ENCODE peak calls at places on chromosome 2, in six cellular contexts. One of them, this sample, is unnamed.

GRCh38 chr2:120508581-120509041 is 162.7 kb downstream of the INHBB start:
- DNase-seq in nucleus accumbens: no peak
- DNase-seq in stimulated activated CD8-positive, alpha-beta memory T cell treated with anti-CD3 and anti-CD28 coated beads, Interleukin-4, amount 100 ng/mL, for 48 hours: no peak
- DNase-seq in NCI-H446 treated with DMSO at 0.1 percent for 48 hours: no peak
- DNase-seq in CD4-positive, alpha-beta T cell: no peak
- DNase-seq in IMR-90: no peak
- DNase-seq in this sample: no peak

GRCh38 chr2:239035361-239035814 is 187.5 kb downstream of the TWIST2 start:
- DNase-seq in nucleus accumbens: peak
- DNase-seq in stimulated activated CD8-positive, alpha-beta memory T cell treated with anti-CD3 and anti-CD28 coated beads, Interleukin-4, amount 100 ng/mL, for 48 hours: peak
- DNase-seq in NCI-H446 treated with DMSO at 0.1 percent for 48 hours: no peak
- DNase-seq in CD4-positive, alpha-beta T cell: peak
- DNase-seq in IMR-90: no peak
- DNase-seq in this sample: peak

GRCh38 chr2:140454717-140455116 is 1674.5 kb upstream of the NXPH2 start:
- DNase-seq in nucleus accumbens: no peak
- DNase-seq in stimulated activated CD8-positive, alpha-beta memory T cell treated with anti-CD3 and anti-CD28 coated beads, Interleukin-4, amount 100 ng/mL, for 48 hours: no peak
- DNase-seq in NCI-H446 treated with DMSO at 0.1 percent for 48 hours: no peak
- DNase-seq in CD4-positive, alpha-beta T cell: no peak
- DNase-seq in IMR-90: peak
- DNase-seq in this sample: no peak

GRCh38 chr2:24452499-24452878 is 38.6 kb upstream of the NCOA1 start:
- DNase-seq in nucleus accumbens: no peak
- DNase-seq in stimulated activated CD8-positive, alpha-beta memory T cell treated with anti-CD3 and anti-CD28 coated beads, Interleukin-4, amount 100 ng/mL, for 48 hours: no peak
- DNase-seq in NCI-H446 treated with DMSO at 0.1 percent for 48 hours: no peak
- DNase-seq in CD4-positive, alpha-beta T cell: no peak
- DNase-seq in IMR-90: no peak
- DNase-seq in this sample: no peak

GRCh38 chr2:144912206-144912605 is 392.3 kb upstream of the ZEB2 start:
- DNase-seq in nucleus accumbens: no peak
- DNase-seq in stimulated activated CD8-positive, alpha-beta memory T cell treated with anti-CD3 and anti-CD28 coated beads, Interleukin-4, amount 100 ng/mL, for 48 hours: no peak
- DNase-seq in NCI-H446 treated with DMSO at 0.1 percent for 48 hours: no peak
- DNase-seq in CD4-positive, alpha-beta T cell: no peak
- DNase-seq in IMR-90: no peak
- DNase-seq in this sample: no peak

GRCh38 chr2:238684362-238685326 is 163.2 kb upstream of the TWIST2 start:
- DNase-seq in nucleus accumbens: no peak
- DNase-seq in stimulated activated CD8-positive, alpha-beta memory T cell treated with anti-CD3 and anti-CD28 coated beads, Interleukin-4, amount 100 ng/mL, for 48 hours: no peak
- DNase-seq in NCI-H446 treated with DMSO at 0.1 percent for 48 hours: no peak
- DNase-seq in CD4-positive, alpha-beta T cell: no peak
- DNase-seq in IMR-90: peak
- DNase-seq in this sample: no peak

GRCh38 chr2:1053781-1054180 is 103.1 kb downstream of the SNTG2 start:
- DNase-seq in nucleus accumbens: no peak
- DNase-seq in stimulated activated CD8-positive, alpha-beta memory T cell treated with anti-CD3 and anti-CD28 coated beads, Interleukin-4, amount 100 ng/mL, for 48 hours: no peak
- DNase-seq in NCI-H446 treated with DMSO at 0.1 percent for 48 hours: no peak
- DNase-seq in CD4-positive, alpha-beta T cell: no peak
- DNase-seq in IMR-90: no peak
- DNase-seq in this sample: no peak

GRCh38 chr2:12440731-12441130 is 276.0 kb upstream of the TRIB2 start:
- DNase-seq in nucleus accumbens: no peak
- DNase-seq in stimulated activated CD8-positive, alpha-beta memory T cell treated with anti-CD3 and anti-CD28 coated beads, Interleukin-4, amount 100 ng/mL, for 48 hours: no peak
- DNase-seq in NCI-H446 treated with DMSO at 0.1 percent for 48 hours: no peak
- DNase-seq in CD4-positive, alpha-beta T cell: no peak
- DNase-seq in IMR-90: no peak
- DNase-seq in this sample: no peak

GRCh38 chr2:216344958-216345315 is 27.3 kb downstream of the MARCHF4 start:
- DNase-seq in nucleus accumbens: no peak
- DNase-seq in stimulated activated CD8-positive, alpha-beta memory T cell treated with anti-CD3 and anti-CD28 coated beads, Interleukin-4, amount 100 ng/mL, for 48 hours: no peak
- DNase-seq in NCI-H446 treated with DMSO at 0.1 percent for 48 hours: no peak
- DNase-seq in CD4-positive, alpha-beta T cell: no peak
- DNase-seq in IMR-90: no peak
- DNase-seq in this sample: no peak

GRCh38 chr2:129870646-129871335 is 108.7 kb upstream of the RAB6C start:
- DNase-seq in nucleus accumbens: no peak
- DNase-seq in stimulated activated CD8-positive, alpha-beta memory T cell treated with anti-CD3 and anti-CD28 coated beads, Interleukin-4, amount 100 ng/mL, for 48 hours: no peak
- DNase-seq in NCI-H446 treated with DMSO at 0.1 percent for 48 hours: no peak
- DNase-seq in CD4-positive, alpha-beta T cell: no peak
- DNase-seq in IMR-90: no peak
- DNase-seq in this sample: no peak

GRCh38 chr2:127082974-127083373 is 24.0 kb downstream of the BIN1 start:
- DNase-seq in nucleus accumbens: no peak
- DNase-seq in stimulated activated CD8-positive, alpha-beta memory T cell treated with anti-CD3 and anti-CD28 coated beads, Interleukin-4, amount 100 ng/mL, for 48 hours: no peak
- DNase-seq in NCI-H446 treated with DMSO at 0.1 percent for 48 hours: no peak
- DNase-seq in CD4-positive, alpha-beta T cell: no peak
- DNase-seq in IMR-90: peak
- DNase-seq in this sample: no peak

GRCh38 chr2:221752781-221753180 is 180.7 kb upstream of the EPHA4 start:
- DNase-seq in nucleus accumbens: no peak
- DNase-seq in stimulated activated CD8-positive, alpha-beta memory T cell treated with anti-CD3 and anti-CD28 coated beads, Interleukin-4, amount 100 ng/mL, for 48 hours: no peak
- DNase-seq in NCI-H446 treated with DMSO at 0.1 percent for 48 hours: no peak
- DNase-seq in CD4-positive, alpha-beta T cell: no peak
- DNase-seq in IMR-90: no peak
- DNase-seq in this sample: no peak

GRCh38 chr2:229330952-229331351 is 59.9 kb upstream of the PID1 start:
- DNase-seq in nucleus accumbens: no peak
- DNase-seq in stimulated activated CD8-positive, alpha-beta memory T cell treated with anti-CD3 and anti-CD28 coated beads, Interleukin-4, amount 100 ng/mL, for 48 hours: no peak
- DNase-seq in NCI-H446 treated with DMSO at 0.1 percent for 48 hours: no peak
- DNase-seq in CD4-positive, alpha-beta T cell: no peak
- DNase-seq in IMR-90: no peak
- DNase-seq in this sample: no peak

This sample was measured in G401.